ENCODE peak calls at places on chromosomes 4 and X, in seven cellular contexts. One of them, this sample, is unnamed.

GRCh38 chrX:129540725-129541184 is 696 bp downstream of the OCRL start:
- DNase-seq in mesothelial cell of epicardium: no peak
- DNase-seq in bronchial epithelial cell: peak; percentile 32
- DNase-seq in HFFc6: no peak
- DNase-seq in neural crest cell: no peak
- DNase-seq in GM13976: peak; percentile 26
- DNase-seq in H9: peak; percentile 33
- DNase-seq in this sample: no peak

GRCh38 chr4:47483722-47484121 is 1.4 kb upstream of the ATP10D start:
- DNase-seq in HFFc6: no peak
- DNase-seq in neural crest cell: no peak
- DNase-seq in bronchial epithelial cell: peak; percentile 79
- DNase-seq in H9: no peak
- DNase-seq in GM13976: no peak
- DNase-seq in mesothelial cell of epicardium: no peak
- DNase-seq in this sample: no peak

GRCh38 chr4:1205641-1206298 is 33.4 kb upstream of the SPON2 start:
- DNase-seq in bronchial epithelial cell: no peak
- DNase-seq in mesothelial cell of epicardium: no peak
- DNase-seq in HFFc6: no peak
- DNase-seq in GM13976: no peak
- DNase-seq in neural crest cell: no peak
- DNase-seq in H9: peak; percentile 23
- DNase-seq in this sample: peak; percentile 8

GRCh38 chrX:16771483-16772398 is 14.5 kb upstream of the TXLNG start:
- DNase-seq in mesothelial cell of epicardium: no peak
- DNase-seq in GM13976: no peak
- DNase-seq in H9: peak; percentile 83
- DNase-seq in neural crest cell: peak; percentile 38
- DNase-seq in bronchial epithelial cell: peak; percentile 75
- DNase-seq in HFFc6: peak; percentile 83
- DNase-seq in this sample: no peak

GRCh38 chr4:150211016-150211415 is 132.8 kb downstream of the DCLK2 start:
- DNase-seq in H9: no peak
- DNase-seq in bronchial epithelial cell: no peak
- DNase-seq in HFFc6: no peak
- DNase-seq in neural crest cell: no peak
- DNase-seq in GM13976: no peak
- DNase-seq in mesothelial cell of epicardium: no peak
- DNase-seq in this sample: no peak

GRCh38 chrX:71532078-71532752 is 689 bp upstream of the OGT start:
- DNase-seq in mesothelial cell of epicardium: no peak
- DNase-seq in HFFc6: peak; percentile 65
- DNase-seq in neural crest cell: no peak
- DNase-seq in GM13976: peak; percentile 15
- DNase-seq in bronchial epithelial cell: peak; percentile 65
- DNase-seq in H9: no peak
- DNase-seq in this sample: no peak

GRCh38 chr4:88143504-88143903 is 14.9 kb downstream of the ABCG2 start:
- DNase-seq in H9: no peak
- DNase-seq in neural crest cell: no peak
- DNase-seq in GM13976: no peak
- DNase-seq in HFFc6: peak; percentile 65
- DNase-seq in bronchial epithelial cell: peak; percentile 99
- DNase-seq in mesothelial cell of epicardium: no peak
- DNase-seq in this sample: no peak

GRCh38 chr4:88040707-88041106 is 33.3 kb downstream of the PKD2 start:
- DNase-seq in GM13976: no peak
- DNase-seq in H9: no peak
- DNase-seq in HFFc6: no peak
- DNase-seq in neural crest cell: no peak
- DNase-seq in mesothelial cell of epicardium: no peak
- DNase-seq in bronchial epithelial cell: no peak
- DNase-seq in this sample: no peak

GRCh38 chr4:150863456-150863855 is 151.6 kb downstream of the LRBA start:
- DNase-seq in H9: no peak
- DNase-seq in GM13976: no peak
- DNase-seq in bronchial epithelial cell: no peak
- DNase-seq in mesothelial cell of epicardium: no peak
- DNase-seq in neural crest cell: no peak
- DNase-seq in HFFc6: no peak
- DNase-seq in this sample: no peak

GRCh38 chr4:155026715-155027114 is 181.7 kb upstream of the NPY2R start:
- DNase-seq in neural crest cell: no peak
- DNase-seq in GM13976: no peak
- DNase-seq in mesothelial cell of epicardium: no peak
- DNase-seq in H9: no peak
- DNase-seq in HFFc6: no peak
- DNase-seq in bronchial epithelial cell: no peak
- DNase-seq in this sample: no peak

DNA sequence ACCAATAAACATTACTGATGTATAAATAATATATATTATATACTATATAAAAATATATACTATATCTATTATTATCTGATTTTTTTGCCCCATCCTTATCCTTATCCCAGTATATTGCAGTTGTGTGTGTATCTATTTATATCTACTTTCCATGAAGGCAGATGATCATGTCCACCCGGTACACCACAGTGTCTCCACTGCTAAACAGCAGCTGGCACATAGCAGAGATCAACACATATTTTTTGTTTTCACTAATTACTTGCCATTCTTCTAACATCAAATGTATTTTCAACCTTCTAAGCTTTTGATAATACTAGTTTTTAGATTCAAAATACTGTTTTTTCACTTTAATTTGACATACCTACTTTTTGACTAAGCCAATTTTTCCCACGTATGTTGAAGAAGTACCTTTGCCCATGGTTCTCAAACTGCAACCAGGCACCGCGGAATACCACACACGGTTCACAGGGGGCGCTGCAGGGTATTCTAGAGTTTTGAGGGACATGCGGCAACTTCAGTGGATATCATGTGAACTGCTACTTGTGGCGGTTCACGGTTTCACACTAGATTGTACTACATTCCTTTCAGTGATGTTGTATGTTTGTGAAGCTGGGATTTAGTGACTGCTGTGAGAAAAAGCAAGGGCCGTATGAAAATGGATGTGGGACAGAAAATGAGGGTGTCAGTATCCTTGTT is 182.5 kb upstream of the NPY2R start:
- DNase-seq in GM13976: peak; percentile 20
- DNase-seq in HFFc6: no peak
- DNase-seq in neural crest cell: peak; percentile 51
- DNase-seq in H9: peak; percentile 79
- DNase-seq in mesothelial cell of epicardium: no peak
- DNase-seq in bronchial epithelial cell: peak; percentile 13
- DNase-seq in this sample: no peak
- TF ChIP-seq CTCF in GM13976: peak; percentile 32
- TF ChIP-seq CTCF in HFFc6: peak; percentile 14
- TF ChIP-seq CTCF in neural crest cell: peak; percentile 72
- TF ChIP-seq CTCF in H9: peak; percentile 93
- TF ChIP-seq CTCF in mesothelial cell of epicardium: peak; percentile 55
- TF ChIP-seq CTCF in bronchial epithelial cell: peak; percentile 48
- TF ChIP-seq CTCF in this sample: no peak

DNA sequence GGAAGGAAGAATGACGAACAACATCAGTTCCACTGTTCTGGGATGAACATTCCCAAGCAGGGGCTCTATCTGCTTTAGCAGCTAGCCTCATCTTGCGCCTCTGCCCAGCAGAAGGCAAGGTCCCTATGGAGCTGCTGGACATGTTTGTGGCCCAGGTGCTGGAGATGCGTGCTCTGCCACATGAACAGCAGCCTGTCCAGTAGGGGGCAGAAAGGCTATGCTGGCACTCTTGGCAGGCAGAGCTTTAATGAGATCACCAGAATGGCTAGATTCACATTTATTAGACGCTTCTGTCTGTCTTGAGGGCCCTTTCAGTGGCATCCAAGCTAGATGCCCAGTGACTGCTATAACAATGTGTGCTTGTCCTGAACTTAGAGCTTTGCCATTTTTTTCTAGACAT is 1826.0 kb downstream of the STIM2 start:
- DNase-seq in neural crest cell: peak; percentile 18
- DNase-seq in HFFc6: peak; percentile 43
- DNase-seq in bronchial epithelial cell: peak; percentile 28
- DNase-seq in H9: peak; percentile 78
- DNase-seq in GM13976: no peak
- DNase-seq in mesothelial cell of epicardium: no peak
- DNase-seq in this sample: no peak
- TF ChIP-seq CTCF in neural crest cell: peak; percentile 61
- TF ChIP-seq CTCF in HFFc6: peak; percentile 83
- TF ChIP-seq CTCF in bronchial epithelial cell: peak; percentile 56
- TF ChIP-seq CTCF in H9: peak; percentile 78
- TF ChIP-seq CTCF in GM13976: peak; percentile 24
- TF ChIP-seq CTCF in mesothelial cell of epicardium: no peak
- TF ChIP-seq CTCF in this sample: no peak

DNA sequence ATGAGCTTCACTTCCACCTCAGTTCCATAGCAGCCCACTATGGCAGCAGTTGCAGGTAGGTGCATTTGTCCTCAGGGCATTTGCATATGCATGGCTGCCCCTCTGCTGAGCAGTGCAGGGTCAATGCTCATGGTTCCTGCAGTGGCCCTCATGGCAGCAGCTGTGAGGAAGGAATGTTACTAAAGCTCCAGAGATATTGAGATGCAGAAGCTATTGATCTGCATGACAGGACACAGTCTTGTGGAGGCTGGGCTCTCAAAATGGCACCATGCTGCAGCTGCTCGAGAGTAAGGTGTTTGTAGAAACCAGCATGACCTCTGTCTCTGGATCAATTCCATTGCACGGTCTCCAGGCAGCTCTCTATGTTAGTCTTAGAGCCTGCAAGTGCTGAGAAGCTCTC is 179.2 kb upstream of the PCDH18 start:
- DNase-seq in GM13976: no peak
- DNase-seq in mesothelial cell of epicardium: no peak
- DNase-seq in HFFc6: no peak
- DNase-seq in H9: peak; percentile 36
- DNase-seq in neural crest cell: no peak
- DNase-seq in bronchial epithelial cell: no peak
- DNase-seq in this sample: no peak
- TF ChIP-seq CTCF in GM13976: no peak
- TF ChIP-seq CTCF in mesothelial cell of epicardium: no peak
- TF ChIP-seq CTCF in HFFc6: no peak
- TF ChIP-seq CTCF in H9: no peak
- TF ChIP-seq CTCF in neural crest cell: no peak
- TF ChIP-seq CTCF in bronchial epithelial cell: no peak
- TF ChIP-seq CTCF in this sample: no peak

DNA sequence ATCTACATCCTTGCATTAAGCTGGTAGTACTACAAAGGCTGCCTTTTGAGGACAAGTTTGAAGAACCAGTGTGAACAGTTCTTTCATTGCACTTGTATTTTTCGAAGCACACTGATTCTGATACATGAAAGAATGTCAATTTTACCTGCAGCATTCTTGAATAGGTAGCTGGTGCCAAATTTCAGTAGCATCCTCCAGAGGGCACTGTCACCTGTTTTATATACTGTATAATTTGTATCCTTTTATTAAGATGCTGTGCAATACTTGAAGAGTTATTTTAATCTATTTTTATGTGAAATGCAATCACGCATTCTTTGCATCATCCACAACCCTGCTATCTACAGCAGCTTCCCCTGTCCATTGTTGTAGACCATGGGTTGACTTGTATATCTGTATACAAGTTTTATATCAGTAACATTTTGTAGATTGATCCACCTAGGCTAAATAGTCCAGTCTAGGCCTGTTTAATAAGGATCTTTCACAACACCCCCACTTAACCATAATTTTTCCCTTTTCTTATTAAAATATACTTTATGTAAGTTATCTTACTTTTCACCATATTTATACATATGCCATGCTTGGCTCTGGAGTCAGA is 325.7 kb downstream of the PCDH7 start:
- DNase-seq in mesothelial cell of epicardium: no peak
- DNase-seq in bronchial epithelial cell: peak; percentile 57
- DNase-seq in neural crest cell: no peak
- DNase-seq in HFFc6: no peak
- DNase-seq in GM13976: no peak
- DNase-seq in H9: no peak
- DNase-seq in this sample: no peak
- TF ChIP-seq CTCF in mesothelial cell of epicardium: peak; percentile 35
- TF ChIP-seq CTCF in bronchial epithelial cell: peak; percentile 58
- TF ChIP-seq CTCF in neural crest cell: peak; percentile 67
- TF ChIP-seq CTCF in HFFc6: peak; percentile 31
- TF ChIP-seq CTCF in GM13976: no peak
- TF ChIP-seq CTCF in H9: peak; percentile 81
- TF ChIP-seq CTCF in this sample: no peak

GRCh38 chr4:180550106-180550505 is 1693.1 kb upstream of the TENM3 start:
- DNase-seq in neural crest cell: no peak
- DNase-seq in HFFc6: no peak
- DNase-seq in bronchial epithelial cell: no peak
- DNase-seq in mesothelial cell of epicardium: no peak
- DNase-seq in H9: peak; percentile 55
- DNase-seq in GM13976: no peak
- DNase-seq in this sample: no peak
- TF ChIP-seq CTCF in neural crest cell: no peak
- TF ChIP-seq CTCF in HFFc6: no peak
- TF ChIP-seq CTCF in bronchial epithelial cell: no peak
- TF ChIP-seq CTCF in mesothelial cell of epicardium: no peak
- TF ChIP-seq CTCF in H9: peak; percentile 46
- TF ChIP-seq CTCF in GM13976: no peak
- TF ChIP-seq CTCF in this sample: no peak

GRCh38 chr4:185209031-185209851 is at the start of gene SNX25:
- DNase-seq in bronchial epithelial cell: peak; percentile 54
- DNase-seq in H9: peak; percentile 89
- DNase-seq in neural crest cell: peak; percentile 69
- DNase-seq in GM13976: peak; percentile 93
- DNase-seq in mesothelial cell of epicardium: peak; percentile 61
- DNase-seq in HFFc6: peak; percentile 66
- DNase-seq in this sample: peak; percentile 42
- TF ChIP-seq CTCF in bronchial epithelial cell: no peak
- TF ChIP-seq CTCF in H9: peak; percentile 26
- TF ChIP-seq CTCF in neural crest cell: peak; percentile 16
- TF ChIP-seq CTCF in GM13976: peak; percentile 60
- TF ChIP-seq CTCF in mesothelial cell of epicardium: no peak
- TF ChIP-seq CTCF in HFFc6: peak; percentile 51
- TF ChIP-seq CTCF in this sample: no peak

GRCh38 chrX:103155201-103155600 is 59.7 kb upstream of the BEX4 start:
- DNase-seq in mesothelial cell of epicardium: no peak
- DNase-seq in HFFc6: no peak
- DNase-seq in GM13976: no peak
- DNase-seq in neural crest cell: no peak
- DNase-seq in H9: no peak
- DNase-seq in bronchial epithelial cell: peak; percentile 26
- DNase-seq in this sample: no peak

GRCh38 chrX:103157511-103158316 is 57.2 kb upstream of the BEX4 start:
- DNase-seq in H9: no peak
- DNase-seq in GM13976: peak; percentile 43
- DNase-seq in HFFc6: peak; percentile 20
- DNase-seq in neural crest cell: peak; percentile 29
- DNase-seq in bronchial epithelial cell: peak; percentile 42
- DNase-seq in mesothelial cell of epicardium: no peak
- DNase-seq in this sample: no peak

GRCh38 chrX:103153661-103154060 is 60.7 kb upstream of the NXF3 start:
- DNase-seq in H9: no peak
- DNase-seq in neural crest cell: no peak
- DNase-seq in bronchial epithelial cell: peak; percentile 32
- DNase-seq in GM13976: no peak
- DNase-seq in mesothelial cell of epicardium: no peak
- DNase-seq in HFFc6: no peak
- DNase-seq in this sample: no peak

DNA sequence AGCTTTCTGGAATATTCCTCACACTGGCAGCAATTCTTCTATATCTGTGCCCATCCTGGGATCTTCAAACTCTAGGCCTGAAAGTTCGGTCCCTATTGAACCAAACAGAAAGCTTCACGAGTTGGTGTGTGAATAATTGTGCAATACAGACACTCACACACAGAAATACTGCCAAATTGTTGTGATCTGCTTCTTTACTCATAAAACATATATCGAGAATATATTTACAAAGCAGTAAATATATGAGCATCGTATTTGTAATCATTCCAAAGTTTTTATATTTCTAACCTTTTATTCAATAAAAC is 56.6 kb upstream of the BEX4 start:
- DNase-seq in bronchial epithelial cell: no peak
- DNase-seq in HFFc6: no peak
- DNase-seq in H9: no peak
- DNase-seq in mesothelial cell of epicardium: no peak
- DNase-seq in neural crest cell: no peak
- DNase-seq in GM13976: no peak
- DNase-seq in this sample: no peak
- TF ChIP-seq CTCF in bronchial epithelial cell: no peak
- TF ChIP-seq CTCF in HFFc6: peak; percentile 16
- TF ChIP-seq CTCF in H9: no peak
- TF ChIP-seq CTCF in mesothelial cell of epicardium: no peak
- TF ChIP-seq CTCF in neural crest cell: no peak
- TF ChIP-seq CTCF in GM13976: no peak
- TF ChIP-seq CTCF in this sample: no peak